ENCODE peak calls at places on chromosomes 7 and 10, in ten cellular contexts. P is thoracic aorta, H is AG09309, L is left lung, Z is omental fat pad, W is AG09319, U is progenitor cell of endocrine pancreas, J is PC-3, E is GM13976, V is tibial nerve. S is an unnamed sample.

GRCh38 chr10:71921319-71922027 is 42.7 kb upstream of the CHST3 start:
- DNase-seq in P (peak), H (no peak), L (no peak), Z (no peak), W (no peak), U (no peak), J (no peak), E (no peak), V (peak), S (no peak)

GRCh38 chr10:71623098-71623985 is 96.2 kb downstream of the C10orf105 start:
- DNase-seq in P (no peak), H (no peak), L (peak), Z (no peak), W (no peak), U (no peak), J (peak), E (no peak), V (peak), S (no peak)

GRCh38 chr10:51960494-51960895 is 261.1 kb upstream of the CSTF2T start:
- DNase-seq in P (no peak), H (peak), L (no peak), Z (no peak), W (peak), U (no peak), J (peak), E (peak), V (peak), S (no peak)

GRCh38 chr10:13272164-13272571 is 27.7 kb downstream of the PHYH start:
- DNase-seq in P (peak), H (no peak), L (peak), Z (no peak), W (peak), U (no peak), J (no peak), E (no peak), V (peak), S (no peak)

GRCh38 chr10:98367626-98368451 is 47.1 kb downstream of the PYROXD2 start:
- DNase-seq in P (no peak), H (no peak), L (no peak), Z (no peak), W (no peak), U (no peak), J (no peak), E (no peak), V (no peak), S (no peak)

GRCh38 chr10:99832439-99832838 is 50.0 kb downstream of the ABCC2 start:
- DNase-seq in P (no peak), H (no peak), L (no peak), Z (no peak), W (no peak), U (no peak), J (no peak), E (no peak), V (no peak), S (no peak)

GRCh38 chr7:2709553-2710165 is 21.7 kb downstream of the AMZ1 start:
- DNase-seq in P (no peak), H (no peak), L (peak), Z (no peak), W (no peak), U (peak), J (peak), E (peak), V (peak), S (peak)

GRCh38 chr7:116571037-116571436 is 46.2 kb downstream of the CAV1 start:
- DNase-seq in P (no peak), H (peak), L (no peak), Z (no peak), W (peak), U (no peak), J (peak), E (no peak), V (no peak), S (no peak)

GRCh38 chr7:93651603-93652159 is 77.2 kb upstream of the CALCR start:
- DNase-seq in P (no peak), H (no peak), L (no peak), Z (no peak), W (no peak), U (no peak), J (no peak), E (no peak), V (no peak), S (no peak)

GRCh38 chr10:95406651-95407280 is 116.0 kb upstream of the PDLIM1 start:
- DNase-seq in P (peak), H (no peak), L (no peak), Z (no peak), W (no peak), U (no peak), J (peak), E (no peak), V (peak), S (no peak)

GRCh38 chr10:2679646-2680045 is 387.7 kb upstream of the PFKP start:
- DNase-seq in P (no peak), H (no peak), L (no peak), Z (no peak), W (no peak), U (no peak), J (no peak), E (no peak), V (no peak), S (no peak)

GRCh38 chr7:42139751-42140150 is 97.3 kb downstream of the GLI3 start:
- DNase-seq in P (no peak), H (no peak), L (no peak), Z (no peak), W (no peak), U (no peak), J (no peak), E (no peak), V (no peak), S (no peak)

GRCh38 chr7:42144253-42145002 is 92.6 kb downstream of the GLI3 start:
- DNase-seq in P (no peak), H (peak), L (no peak), Z (no peak), W (no peak), U (no peak), J (no peak), E (no peak), V (no peak), S (no peak)

GRCh38 chr7:42142089-42142488 is 94.9 kb downstream of the GLI3 start:
- DNase-seq in P (no peak), H (no peak), L (no peak), Z (no peak), W (no peak), U (no peak), J (no peak), E (no peak), V (no peak), S (no peak)

GRCh38 chr7:42145539-42145938 is 91.5 kb downstream of the GLI3 start:
- DNase-seq in P (no peak), H (no peak), L (no peak), Z (no peak), W (no peak), U (no peak), J (no peak), E (no peak), V (no peak), S (no peak)

DNA sequence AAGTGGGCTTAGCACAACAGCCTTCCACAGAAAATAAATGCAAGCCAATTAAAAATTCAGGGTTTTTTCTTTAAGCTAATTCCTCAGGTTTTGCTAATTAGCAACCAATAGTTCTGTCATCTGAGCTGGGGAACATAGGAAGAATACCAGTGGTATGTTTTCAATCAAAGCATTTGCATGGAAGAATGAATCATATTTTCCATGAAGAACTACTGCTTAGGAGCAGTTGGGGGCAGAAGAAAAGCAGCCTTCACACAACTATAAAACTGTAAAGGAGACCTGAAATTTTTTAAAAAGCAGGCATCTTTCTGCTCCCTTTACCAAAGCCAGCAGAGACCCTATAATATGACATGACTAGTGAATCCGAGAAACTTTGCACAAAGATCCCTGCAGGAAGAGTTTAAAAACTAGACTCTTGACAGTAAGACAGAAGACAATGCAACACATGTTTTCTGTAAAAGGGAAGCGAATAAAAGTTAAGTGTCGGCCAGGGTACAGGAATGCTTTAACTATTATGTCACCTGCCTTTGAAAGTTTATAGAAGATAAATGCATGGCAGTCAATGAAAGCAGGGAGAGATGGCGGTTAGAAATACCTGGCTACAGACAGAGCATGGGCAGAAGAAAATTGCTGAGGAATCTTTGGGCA is 93.3 kb downstream of the GLI3 start:
- DNase-seq in P (no peak), H (peak), L (no peak), Z (no peak), W (no peak), U (no peak), J (no peak), E (no peak), V (no peak), S (no peak)
- TF ChIP-seq CTCF in P (no peak), H (no peak), L (no peak), Z (no peak), W (no peak), U (no peak), J (no peak), E (no peak), V (no peak), S (no peak)

DNA sequence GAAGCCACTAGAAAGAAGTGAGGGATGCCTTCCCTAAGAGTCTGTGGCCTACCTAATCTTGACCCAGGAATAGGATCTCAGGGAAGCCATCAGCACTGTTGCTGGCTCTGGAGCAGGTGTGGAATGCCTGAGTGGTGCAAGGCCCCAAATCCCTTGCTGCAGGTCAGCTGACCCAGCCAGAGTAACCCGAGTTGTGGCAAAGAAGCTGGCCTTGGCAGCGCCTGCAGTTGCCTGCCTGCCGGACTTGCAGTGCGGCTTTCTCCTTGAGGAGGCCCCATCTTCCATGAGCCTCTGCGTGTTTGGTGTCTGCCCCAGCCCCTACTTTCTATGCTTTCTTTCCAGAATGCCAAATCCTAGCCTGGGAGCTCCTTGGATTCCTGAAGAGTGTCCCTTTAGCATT is 5.8 kb downstream of the KIAA1217 start:
- DNase-seq in P (no peak), H (no peak), L (no peak), Z (no peak), W (no peak), U (no peak), J (no peak), E (no peak), V (no peak), S (no peak)
- TF ChIP-seq CTCF in P (no peak), H (no peak), L (no peak), Z (no peak), W (no peak), U (no peak), J (no peak), E (no peak), V (no peak), S (no peak)

GRCh38 chr7:47937065-47937687 is 11.1 kb downstream of the PKD1L1 start:
- DNase-seq in P (no peak), H (no peak), L (no peak), Z (no peak), W (no peak), U (no peak), J (no peak), E (peak), V (no peak), S (peak)

GRCh38 chr7:47940482-47941001 is 7.7 kb downstream of the PKD1L1 start:
- DNase-seq in P (no peak), H (no peak), L (no peak), Z (no peak), W (no peak), U (no peak), J (no peak), E (no peak), V (no peak), S (no peak)

GRCh38 chr7:47939425-47940036 is 8.7 kb downstream of the PKD1L1 start:
- DNase-seq in P (no peak), H (no peak), L (no peak), Z (no peak), W (no peak), U (no peak), J (no peak), E (no peak), V (no peak), S (no peak)

GRCh38 chr7:47937711-47938573 is 10.3 kb downstream of the PKD1L1 start:
- DNase-seq in P (no peak), H (no peak), L (no peak), Z (no peak), W (no peak), U (no peak), J (no peak), E (peak), V (no peak), S (no peak)

GRCh38 chr7:47938574-47939165 is 9.6 kb downstream of the PKD1L1 start:
- DNase-seq in P (no peak), H (no peak), L (no peak), Z (no peak), W (no peak), U (no peak), J (peak), E (no peak), V (no peak), S (no peak)
- TF ChIP-seq CTCF in P (no peak), H (no peak), L (no peak), Z (no peak), W (no peak), U (peak), J (peak), E (no peak), V (no peak), S (no peak)

GRCh38 chr10:101968286-101968685 is 87.7 kb downstream of the ARMH3 start:
- DNase-seq in P (no peak), H (no peak), L (no peak), Z (no peak), W (no peak), U (no peak), J (no peak), E (no peak), V (no peak), S (no peak)
- TF ChIP-seq CTCF in P (no peak), H (no peak), L (no peak), Z (no peak), W (no peak), U (no peak), J (no peak), E (no peak), V (no peak), S (no peak)

DNA sequence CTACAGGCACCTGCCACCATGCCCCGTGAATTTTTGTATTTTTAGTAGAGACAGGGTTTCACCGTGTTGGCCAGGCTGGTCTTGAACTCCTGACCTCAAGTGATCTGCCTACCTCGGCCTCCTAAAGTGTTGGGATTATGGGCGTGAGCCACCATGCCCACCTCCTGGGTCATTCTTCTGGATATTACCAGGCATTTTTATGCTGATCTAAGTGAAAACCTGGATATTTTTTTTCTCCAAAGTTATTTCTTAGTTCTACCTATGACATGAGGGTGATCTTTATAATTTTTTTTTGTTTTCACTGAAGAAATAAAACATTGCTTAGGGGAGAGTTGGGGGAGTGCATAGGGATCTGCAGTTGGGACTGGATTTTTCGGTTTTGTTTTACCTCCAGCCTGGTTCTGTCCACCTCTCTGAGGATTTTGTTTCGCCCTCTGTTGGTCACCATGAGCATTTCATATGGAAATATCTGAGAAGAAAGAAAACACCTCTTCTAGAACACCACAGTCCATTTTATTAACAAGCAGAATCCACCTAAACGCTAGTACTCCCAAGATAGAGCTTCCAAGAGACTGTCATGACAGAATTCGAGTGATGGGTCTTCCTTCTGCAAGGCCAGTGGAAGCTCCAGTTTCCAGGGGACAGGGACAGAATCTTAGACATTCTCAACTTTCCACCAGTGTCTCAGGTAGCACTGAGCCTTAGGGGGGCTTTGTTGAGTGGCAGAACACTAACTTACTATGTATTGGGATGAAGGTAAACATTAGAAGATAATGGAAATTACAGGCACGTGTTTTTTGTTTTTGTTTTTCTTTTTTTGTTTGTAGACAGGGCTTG is 33.4 kb upstream of the AFAP1L2 start:
- DNase-seq in P (no peak), H (no peak), L (no peak), Z (no peak), W (no peak), U (no peak), J (peak), E (peak), V (no peak), S (no peak)
- TF ChIP-seq CTCF in P (peak), H (peak), L (peak), Z (no peak), W (peak), U (peak), J (peak), E (no peak), V (peak), S (peak)

GRCh38 chr7:158443688-158444483 is 143.7 kb downstream of the PTPRN2 start:
- DNase-seq in P (no peak), H (no peak), L (no peak), Z (no peak), W (no peak), U (no peak), J (no peak), E (no peak), V (no peak), S (no peak)

GRCh38 chr7:158444501-158445420 is 142.9 kb downstream of the PTPRN2 start:
- DNase-seq in P (no peak), H (no peak), L (no peak), Z (no peak), W (no peak), U (no peak), J (no peak), E (no peak), V (no peak), S (no peak)

GRCh38 chr7:158439035-158439434 is 148.6 kb downstream of the PTPRN2 start:
- DNase-seq in P (no peak), H (no peak), L (no peak), Z (no peak), W (no peak), U (no peak), J (no peak), E (no peak), V (no peak), S (no peak)

GRCh38 chr7:158443014-158443687 is 144.5 kb downstream of the PTPRN2 start:
- DNase-seq in P (no peak), H (no peak), L (no peak), Z (no peak), W (no peak), U (no peak), J (no peak), E (no peak), V (no peak), S (no peak)

GRCh38 chr7:158442260-158442659 is 145.4 kb downstream of the PTPRN2 start:
- DNase-seq in P (no peak), H (no peak), L (no peak), Z (no peak), W (no peak), U (no peak), J (peak), E (no peak), V (no peak), S (no peak)
- TF ChIP-seq CTCF in P (no peak), H (no peak), L (no peak), Z (no peak), W (no peak), U (peak), J (peak), E (no peak), V (no peak), S (no peak)

GRCh38 chr10:60009316-60009715 is 103.0 kb upstream of the CCDC6 start:
- DNase-seq in P (no peak), H (no peak), L (no peak), Z (no peak), W (no peak), U (no peak), J (peak), E (no peak), V (no peak), S (no peak)

GRCh38 chr10:60006046-60006445 is 99.7 kb upstream of the CCDC6 start:
- DNase-seq in P (no peak), H (no peak), L (no peak), Z (no peak), W (no peak), U (no peak), J (no peak), E (no peak), V (no peak), S (no peak)

GRCh38 chr10:60003709-60004191 is 97.4 kb upstream of the CCDC6 start:
- DNase-seq in P (no peak), H (no peak), L (no peak), Z (no peak), W (no peak), U (no peak), J (no peak), E (no peak), V (no peak), S (no peak)

GRCh38 chr10:60008816-60009215 is 102.5 kb upstream of the CCDC6 start:
- DNase-seq in P (no peak), H (no peak), L (no peak), Z (no peak), W (no peak), U (no peak), J (peak), E (no peak), V (no peak), S (no peak)
- TF ChIP-seq CTCF in P (no peak), H (no peak), L (no peak), Z (no peak), W (no peak), U (no peak), J (peak), E (no peak), V (no peak), S (no peak)

DNA sequence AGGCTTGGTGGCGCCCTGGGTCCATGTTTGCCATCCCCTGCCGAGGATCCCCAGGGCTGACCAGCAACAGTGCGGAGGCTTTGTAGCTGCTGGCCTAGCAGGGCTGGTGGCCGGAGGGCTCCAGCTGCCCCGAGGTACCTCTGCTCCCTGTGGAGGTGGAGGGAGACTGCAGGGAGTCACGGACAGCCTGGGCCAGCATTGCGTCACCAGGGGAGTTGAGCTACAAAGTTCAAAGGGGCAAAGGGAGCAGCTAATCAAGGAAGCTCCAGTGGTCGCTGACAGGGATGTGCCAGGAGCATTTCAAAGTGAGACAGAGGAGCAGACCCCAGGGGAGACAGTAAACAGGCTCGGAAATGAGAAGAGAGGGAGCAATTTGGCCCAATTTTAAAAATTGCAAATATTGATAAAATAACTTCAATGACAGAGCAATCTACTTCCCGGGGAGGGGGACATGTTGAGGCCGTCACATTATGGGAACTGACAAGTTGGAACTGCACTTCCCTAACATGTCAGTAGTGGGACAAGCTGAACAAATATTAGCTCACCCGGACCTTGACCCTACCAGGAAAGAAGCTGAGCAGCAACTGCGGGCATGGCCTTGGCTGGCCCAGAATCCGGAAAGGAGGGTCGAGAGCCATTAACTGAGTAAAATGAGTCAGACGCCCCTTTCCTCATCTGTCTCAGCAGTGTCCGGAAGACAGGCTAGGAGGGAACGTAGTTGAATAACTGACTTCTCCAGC is 39.4 kb downstream of the BTBD16 start:
- DNase-seq in P (no peak), H (no peak), L (no peak), Z (no peak), W (no peak), U (peak), J (peak), E (no peak), V (no peak), S (no peak)
- TF ChIP-seq CTCF in P (no peak), H (no peak), L (no peak), Z (no peak), W (no peak), U (peak), J (no peak), E (no peak), V (no peak), S (no peak)

DNA sequence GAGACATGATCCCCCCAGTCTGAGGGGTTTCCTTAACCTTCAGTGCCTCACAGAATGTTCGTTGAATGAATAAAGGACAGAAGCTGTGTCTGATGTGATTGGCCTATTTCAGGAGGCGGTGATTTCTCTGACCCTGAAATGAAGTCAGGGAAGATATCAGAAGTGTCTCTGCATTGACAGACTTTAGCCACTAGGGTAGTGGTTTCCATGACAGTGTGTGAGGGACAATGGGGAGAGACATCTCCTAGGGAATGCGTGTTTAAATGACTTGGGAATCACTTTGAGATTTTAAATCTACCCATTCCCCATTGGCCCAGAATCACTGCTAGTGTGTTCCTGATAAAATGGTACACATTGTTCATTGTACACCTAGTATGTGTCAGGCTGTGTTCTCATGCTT is 132.0 kb downstream of the CFAP58 start:
- DNase-seq in P (no peak), H (no peak), L (no peak), Z (no peak), W (no peak), U (no peak), J (no peak), E (no peak), V (no peak), S (no peak)
- TF ChIP-seq CTCF in P (no peak), H (no peak), L (no peak), Z (no peak), W (no peak), U (peak), J (peak), E (no peak), V (no peak), S (no peak)

S was measured in activated CD8-positive, alpha-beta T cell treated with anti-CD3 and anti-CD28 coated beads for 36 hours.